ENCODE peak calls at places on chromosomes 13 and 19, in ten cellular contexts. B, V, E, A, U, L, Z, P, F and X are unnamed samples.

GRCh38 chr13:73842621-73843020 is 291.6 kb downstream of the KLF12 start:
- DNase-seq in B (no peak), V (no peak), E (no peak), A (no peak), U (no peak), L (no peak), Z (no peak), P (no peak), F (no peak), X (no peak)

GRCh38 chr19:1523412-1524205 is at the start of gene PLK5:
- DNase-seq in B (no peak), V (no peak), E (no peak), A (peak; percentile 69), U (no peak), L (no peak), Z (no peak), P (no peak), F (no peak), X (peak; percentile 92)

GRCh38 chr19:39347332-39348227 is 5.4 kb downstream of the SAMD4B start:
- DNase-seq in B (no peak), V (peak; percentile 49), E (no peak), A (no peak), U (no peak), L (no peak), Z (no peak), P (no peak), F (no peak), X (no peak)

GRCh38 chr13:32443111-32443510 is 15.2 kb upstream of the N4BP2L1 start:
- DNase-seq in B (no peak), V (peak; percentile 33), E (no peak), A (peak; percentile 38), U (no peak), L (no peak), Z (peak; percentile 39), P (no peak), F (peak; percentile 2), X (no peak)

GRCh38 chr13:90238433-90238832 is 1109.1 kb upstream of the MIR17HG start:
- DNase-seq in B (no peak), V (peak; percentile 23), E (no peak), A (no peak), U (no peak), L (no peak), Z (peak; percentile 2), P (no peak), F (no peak), X (no peak)

GRCh38 chr13:50907781-50908180 is 1.8 kb upstream of the RNASEH2B start:
- DNase-seq in B (no peak), V (no peak), E (no peak), A (no peak), U (no peak), L (no peak), Z (no peak), P (no peak), F (no peak), X (no peak)

GRCh38 chr19:17370026-17370587 is 7.0 kb downstream of the PLVAP start:
- DNase-seq in B (no peak), V (peak; percentile 32), E (no peak), A (no peak), U (no peak), L (no peak), Z (peak; percentile 75), P (no peak), F (no peak), X (no peak)

GRCh38 chr13:84279166-84279565 is 396.9 kb upstream of the SLITRK1 start:
- DNase-seq in B (no peak), V (no peak), E (no peak), A (no peak), U (no peak), L (no peak), Z (no peak), P (no peak), F (no peak), X (no peak)

GRCh38 chr13:80126382-80127068 is 214.4 kb downstream of the SPRY2 start:
- DNase-seq in B (no peak), V (no peak), E (no peak), A (no peak), U (no peak), L (no peak), Z (no peak), P (no peak), F (no peak), X (no peak)

GRCh38 chr13:111338841-111339240 is 18.4 kb downstream of the TEX29 start:
- DNase-seq in B (no peak), V (no peak), E (no peak), A (no peak), U (no peak), L (no peak), Z (no peak), P (no peak), F (no peak), X (peak; percentile 28)

GRCh38 chr13:98171806-98172569 is 5.1 kb downstream of the RNF113B start:
- DNase-seq in B (no peak), V (peak; percentile 54), E (peak; percentile 55), A (peak; percentile 79), U (no peak), L (peak; percentile 52), Z (peak; percentile 42), P (no peak), F (no peak), X (peak; percentile 30)

GRCh38 chr13:93270769-93271753 is 44.5 kb downstream of the GPC6 start:
- DNase-seq in B (no peak), V (peak; percentile 43), E (no peak), A (peak; percentile 74), U (no peak), L (no peak), Z (no peak), P (no peak), F (no peak), X (no peak)

GRCh38 chr13:109737606-109738005 is 48.8 kb downstream of the IRS2 start:
- DNase-seq in B (no peak), V (no peak), E (no peak), A (no peak), U (no peak), L (no peak), Z (peak; percentile 34), P (no peak), F (no peak), X (no peak)

GRCh38 chr19:1483979-1484428 is 5.0 kb upstream of the C19orf25 start:
- DNase-seq in B (no peak), V (no peak), E (no peak), A (no peak), U (no peak), L (peak; percentile 16), Z (no peak), P (no peak), F (no peak), X (no peak)

GRCh38 chr19:4678881-4679379 is 8.8 kb upstream of the MYDGF start:
- DNase-seq in B (no peak), V (peak; percentile 18), E (no peak), A (peak; percentile 81), U (peak; percentile 31), L (no peak), Z (peak; percentile 33), P (no peak), F (peak; percentile 51), X (peak; percentile 99)

DNA sequence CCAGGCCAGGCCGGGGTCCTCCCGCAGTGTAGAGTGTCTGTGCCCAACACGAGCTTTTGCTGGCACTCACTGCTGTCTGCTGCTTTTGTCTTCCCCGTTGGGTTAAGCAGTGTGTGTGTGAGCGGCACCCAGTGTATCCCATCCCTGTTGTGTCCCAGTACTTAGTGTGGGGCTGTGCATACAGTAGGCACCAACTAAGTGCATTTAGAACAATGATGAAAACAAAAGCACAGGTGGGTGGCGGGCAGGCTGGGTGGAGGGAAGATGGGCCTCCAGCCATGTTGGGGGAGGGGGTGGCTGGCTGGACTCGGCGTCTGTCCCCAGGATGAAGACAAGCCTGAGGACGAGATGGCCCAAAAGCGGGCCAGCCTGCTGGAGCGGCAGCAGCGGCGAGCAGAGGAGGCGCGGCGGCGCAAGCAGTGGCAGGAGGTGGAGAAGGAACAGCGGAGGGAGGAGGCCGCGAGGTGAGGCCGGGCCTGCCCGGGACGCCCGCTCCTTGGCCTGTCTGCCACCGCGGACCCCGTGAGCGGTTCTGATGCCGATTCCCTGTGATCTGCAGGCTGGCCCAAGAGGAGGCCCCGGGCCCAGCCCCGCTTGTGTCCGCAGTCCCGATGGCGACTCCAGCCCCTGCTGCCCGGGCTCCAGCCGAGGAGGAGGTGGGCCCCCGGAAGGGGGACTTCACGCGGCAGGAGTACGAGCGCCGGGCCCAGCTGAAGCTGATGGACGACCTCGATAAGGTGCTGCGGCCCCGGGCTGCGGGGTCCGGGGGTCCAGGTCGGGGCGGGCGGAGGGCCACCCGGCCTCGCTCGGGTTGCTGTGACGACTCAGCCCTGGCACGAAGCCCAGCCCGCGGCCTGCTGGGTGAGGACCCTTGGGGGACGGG is 14.2 kb downstream of the XAB2 start:
- DNase-seq in B (no peak), V (no peak), E (no peak), A (no peak), U (no peak), L (peak; percentile 17), Z (no peak), P (no peak), F (no peak), X (no peak)
- H3K36me3 ChIP-seq in B (no peaks in the 10 kb centered on the region), V (peaks cover 6% of the 10 kb centered on the region), E (peaks cover 5% of the 10 kb centered on the region), A (no peaks in the 10 kb centered on the region), U (no peaks in the 10 kb centered on the region), L (peaks cover 19% of the 10 kb centered on the region), Z (peaks cover 5% of the 10 kb centered on the region), P (no peaks in the 10 kb centered on the region), F (no peaks in the 10 kb centered on the region), X (peaks cover under 1% of the 10 kb centered on the region)

GRCh38 chr19:35996777-35997176 is 1.8 kb downstream of the SDHAF1 start:
- DNase-seq in B (no peak), V (no peak), E (no peak), A (no peak), U (no peak), L (no peak), Z (no peak), P (no peak), F (no peak), X (no peak)
- H3K4me3 ChIP-seq in B (peak overlapping the region; percentile 84), V (peak overlapping the region; percentile 98), E (no peak overlapping the region), A (peak overlapping the region; percentile 83), U (no peak overlapping the region), L (no peak overlapping the region), Z (no peak overlapping the region), P (peak overlapping the region; percentile 93), F (peak overlapping the region; percentile 94), X (no peak overlapping the region)

DNA sequence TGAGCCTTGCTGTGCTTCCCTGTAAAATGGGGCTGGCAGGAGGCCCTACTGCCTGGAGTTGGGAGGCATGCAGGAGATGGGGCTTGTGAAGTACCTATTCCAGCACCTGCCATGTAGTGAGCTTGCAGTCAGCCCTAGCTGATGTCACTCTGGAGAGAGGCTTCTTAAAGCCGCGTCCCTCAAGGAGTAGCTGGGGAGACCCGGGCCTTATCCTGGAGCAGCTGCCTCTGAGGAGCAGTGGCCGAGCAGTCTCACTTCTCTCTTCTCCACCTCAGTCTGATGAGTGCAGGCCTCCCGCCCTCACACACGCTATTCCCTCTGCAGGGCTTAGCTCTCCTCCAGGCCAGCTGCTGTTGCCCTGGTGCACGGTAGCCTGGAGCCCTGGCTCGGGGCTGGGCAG is 18.0 kb downstream of the CLASRP start:
- DNase-seq in B (no peak), V (no peak), E (no peak), A (no peak), U (no peak), L (no peak), Z (no peak), P (no peak), F (no peak), X (no peak)
- H3K36me3 ChIP-seq in B (peaks cover 42% of the 10 kb centered on the region), V (peaks cover 94% of the 10 kb centered on the region), E (peaks cover 99% of the 10 kb centered on the region), A (peaks cover 38% of the 10 kb centered on the region), U (peaks cover 41% of the 10 kb centered on the region), L (peaks cover 100% of the 10 kb centered on the region), Z (peaks cover 49% of the 10 kb centered on the region), P (no peaks in the 10 kb centered on the region), F (peaks cover 38% of the 10 kb centered on the region), X (peaks cover 56% of the 10 kb centered on the region)

DNA sequence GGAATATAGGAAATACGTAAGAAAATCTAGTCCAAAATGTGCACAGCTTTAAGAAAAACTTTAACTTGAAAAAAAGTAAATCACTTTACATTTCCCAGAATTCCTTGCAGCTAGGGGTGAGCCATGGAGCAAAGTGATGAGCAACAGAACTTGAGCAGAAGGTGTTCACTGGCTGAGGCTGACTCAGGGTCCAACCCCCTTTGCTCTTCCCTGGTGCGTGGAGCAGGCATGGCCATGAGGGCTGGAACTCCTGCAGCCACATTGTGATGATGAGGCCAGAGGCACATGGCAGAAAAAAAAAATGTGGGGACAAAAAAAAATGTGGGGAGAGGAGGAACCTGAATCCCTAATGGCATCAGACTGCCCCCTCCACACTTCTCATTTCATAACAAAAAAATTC is 9.9 kb upstream of the PLA2G4C start:
- DNase-seq in B (no peak), V (no peak), E (no peak), A (no peak), U (no peak), L (no peak), Z (no peak), P (no peak), F (no peak), X (no peak)
- H3K4me3 ChIP-seq in B (no peak overlapping the region), V (no peak overlapping the region), E (no peak overlapping the region), A (no peak overlapping the region), U (no peak overlapping the region), L (no peak overlapping the region), Z (no peak overlapping the region), P (no peak overlapping the region), F (no peak overlapping the region), X (no peak overlapping the region)